ENCODE peak calls at places on chromosomes 7 and 10, in five cellular contexts. O is activated CD4-positive, alpha-beta T cell treated with anti-CD3 and anti-CD28 coated beads, Interleukin-2, amount 50 U/mL, for 1 hour; X is A549; Z is naive thymus-derived CD8-positive, alpha-beta T cell; H is uterus. A is an unnamed sample.

GRCh38 chr10:103451091-103451801 is 924 bp downstream of the CALHM2 start:
- DNase-seq in O (peak; percentile 43), X (peak; percentile 25), Z (peak; percentile 27), H (peak; percentile 78), A (peak; percentile 78)

GRCh38 chr10:102729090-102730026 is 14.4 kb upstream of the WBP1L start:
- DNase-seq in O (peak; percentile 52), X (peak; percentile 76), Z (no peak), H (peak; percentile 91), A (peak; percentile 77)

GRCh38 chr7:84701524-84702306 is 485.1 kb downstream of the SEMA3D start:
- DNase-seq in O (no peak), X (peak; percentile 95), Z (no peak), H (no peak), A (peak; percentile 87)

GRCh38 chr7:7816084-7816483 is 97.7 kb upstream of the RPA3 start:
- DNase-seq in O (no peak), X (no peak), Z (peak; percentile 5), H (no peak), A (no peak)

GRCh38 chr10:75408911-75409885 is 7.6 kb upstream of the ZNF503 start:
- DNase-seq in O (no peak), X (peak; percentile 62), Z (no peak), H (peak; percentile 82), A (peak; percentile 34)

GRCh38 chr7:13099197-13099795 is 411.9 kb downstream of the ARL4A start:
- DNase-seq in O (no peak), X (peak; percentile 37), Z (no peak), H (no peak), A (no peak)

GRCh38 chr7:88401009-88401623 is 94.4 kb upstream of the STEAP4 start:
- DNase-seq in O (no peak), X (peak; percentile 22), Z (no peak), H (no peak), A (peak; percentile 19)

GRCh38 chr10:7891634-7892033 is 73.3 kb downstream of the TAF3 start:
- DNase-seq in O (no peak), X (no peak), Z (no peak), H (no peak), A (peak; percentile 11)

GRCh38 chr7:138000081-138000701 is 1.7 kb downstream of the CREB3L2 start:
- DNase-seq in O (no peak), X (peak; percentile 49), Z (no peak), H (peak; percentile 74), A (peak; percentile 98)

GRCh38 chr10:71788954-71789353 is 15.6 kb upstream of the VSIR start:
- DNase-seq in O (no peak), X (no peak), Z (no peak), H (no peak), A (no peak)

GRCh38 chr7:45711161-45711490 is 137.0 kb downstream of the ADCY1 start:
- DNase-seq in O (no peak), X (no peak), Z (no peak), H (no peak), A (no peak)

GRCh38 chr10:61068471-61068870 is 124.5 kb upstream of the RHOBTB1 start:
- DNase-seq in O (no peak), X (no peak), Z (no peak), H (no peak), A (no peak)

GRCh38 chr7:30983914-30984247 is 20.1 kb downstream of the GHRHR start:
- DNase-seq in O (no peak), X (no peak), Z (no peak), H (no peak), A (no peak)

GRCh38 chr7:117597755-117598154 is 117.9 kb downstream of the CFTR start:
- DNase-seq in O (no peak), X (no peak), Z (no peak), H (no peak), A (no peak)

GRCh38 chr7:90345548-90346319 is 782 bp upstream of the GTPBP10 start:
- DNase-seq in O (no peak), X (peak; percentile 27), Z (no peak), H (no peak), A (peak; percentile 47)

GRCh38 chr10:131068311-131068710 is 243.2 kb downstream of the TCERG1L start:
- DNase-seq in O (no peak), X (no peak), Z (no peak), H (no peak), A (no peak)

GRCh38 chr7:159136846-159137245 is 7.8 kb downstream of the VIPR2 start:
- DNase-seq in O (no peak), X (no peak), Z (no peak), H (peak; percentile 6), A (no peak)